ENCODE peak calls at places on chromosomes 7 and 10, in eight cellular contexts. H is fibroblast of pulmonary artery, Z is M059J, N is H7, I is A549, Q is iPS-NIHi11, C is mammary epithelial cell, S is AG09319. L is an unnamed sample.
A peak's percentile ranks its signal among the peaks of the same experiment; 100 is the strongest.

GRCh38 chr10:110522365-110522988 is 24.8 kb downstream of the DUSP5 start:
- DNase-seq in H (peak; percentile 16), Z (peak; percentile 66), N (no peak), I (no peak), Q (no peak), C (peak; percentile 56), S (no peak), L (no peak)

GRCh38 chr7:155214328-155214986 is 83.2 kb upstream of the INSIG1 start:
- DNase-seq in H (no peak), Z (peak; percentile 49), N (peak; percentile 70), I (no peak), Q (no peak), C (peak; percentile 58), S (no peak), L (peak; percentile 45)

GRCh38 chr10:70491614-70492013 is 13.0 kb downstream of the PALD1 start:
- DNase-seq in H (no peak), Z (no peak), N (no peak), I (no peak), Q (no peak), C (no peak), S (no peak), L (no peak)

GRCh38 chr7:32318300-32319018 is 171.7 kb downstream of the LSM5 start:
- DNase-seq in H (no peak), Z (peak; percentile 17), N (no peak), I (no peak), Q (no peak), C (no peak), S (no peak), L (no peak)

GRCh38 chr10:121494296-121494695 is 103.9 kb downstream of the FGFR2 start:
- DNase-seq in H (no peak), Z (no peak), N (no peak), I (no peak), Q (no peak), C (no peak), S (no peak), L (no peak)

GRCh38 chr7:107632466-107632865 is 28.2 kb upstream of the SLC26A4 start:
- DNase-seq in H (no peak), Z (no peak), N (no peak), I (no peak), Q (no peak), C (no peak), S (no peak), L (no peak)

GRCh38 chr10:4527281-4527960 is 298.6 kb upstream of the AKR1E2 start:
- DNase-seq in H (peak; percentile 33), Z (peak; percentile 72), N (no peak), I (no peak), Q (no peak), C (peak; percentile 75), S (no peak), L (no peak)

GRCh38 chr10:62081322-62081945 is 179.9 kb downstream of the ARID5B start:
- DNase-seq in H (peak; percentile 47), Z (no peak), N (no peak), I (no peak), Q (no peak), C (no peak), S (no peak), L (no peak)

GRCh38 chr10:78319371-78319770 is 285.7 kb downstream of the RPS24 start:
- DNase-seq in H (no peak), Z (no peak), N (no peak), I (no peak), Q (no peak), C (no peak), S (no peak), L (no peak)

GRCh38 chr7:134636008-134636449 is 10.6 kb upstream of the BPGM start:
- DNase-seq in H (peak; percentile 31), Z (peak; percentile 36), N (no peak), I (no peak), Q (no peak), C (no peak), S (no peak), L (no peak)

GRCh38 chr7:2288503-2288902 is 25.7 kb downstream of the SNX8 start:
- DNase-seq in H (no peak), Z (no peak), N (peak; percentile 17), I (no peak), Q (no peak), C (no peak), S (no peak), L (no peak)

GRCh38 chr7:74483402-74484336 is 30.0 kb downstream of the GTF2IRD1 start:
- DNase-seq in H (no peak), Z (peak; percentile 95), N (no peak), I (no peak), Q (no peak), C (peak; percentile 39), S (no peak), L (no peak)

GRCh38 chr7:98617051-98617959 is at the start of gene NPTX2:
- DNase-seq in H (peak; percentile 47), Z (no peak), N (peak; percentile 97), I (no peak), Q (peak; percentile 92), C (peak; percentile 6), S (no peak), L (no peak)

GRCh38 chr7:22635349-22635748 is 91.7 kb upstream of the IL6 start:
- DNase-seq in H (no peak), Z (no peak), N (no peak), I (no peak), Q (no peak), C (no peak), S (no peak), L (no peak)

GRCh38 chr7:27640914-27641570 is 21.6 kb downstream of the HIBADH start:
- DNase-seq in H (peak; percentile 84), Z (peak; percentile 93), N (no peak), I (peak; percentile 38), Q (no peak), C (peak; percentile 48), S (no peak), L (peak; percentile 69)

GRCh38 chr7:32536585-32536984 is 41.3 kb downstream of the AVL9 start:
- DNase-seq in H (peak; percentile 66), Z (peak; percentile 93), N (no peak), I (peak; percentile 24), Q (no peak), C (peak; percentile 86), S (peak; percentile 0), L (no peak)

GRCh38 chr10:88982360-88982759 is 8.2 kb upstream of the FAS start:
- DNase-seq in H (no peak), Z (no peak), N (no peak), I (no peak), Q (no peak), C (no peak), S (no peak), L (no peak)

GRCh38 chr7:38506756-38507155 is 124.4 kb downstream of the AMPH start:
- DNase-seq in H (peak; percentile 11), Z (peak; percentile 46), N (no peak), I (no peak), Q (no peak), C (no peak), S (no peak), L (no peak)

GRCh38 chr7:11466517-11467105 is 365.4 kb downstream of the THSD7A start:
- DNase-seq in H (no peak), Z (no peak), N (no peak), I (no peak), Q (no peak), C (no peak), S (no peak), L (no peak)

GRCh38 chr10:114100848-114101741 is 57.4 kb downstream of the ADRB1 start:
- DNase-seq in H (peak; percentile 42), Z (peak; percentile 40), N (peak; percentile 60), I (no peak), Q (peak; percentile 40), C (no peak), S (no peak), L (no peak)

GRCh38 chr10:70902659-70903261 is 14.4 kb upstream of the PCBD1 start:
- DNase-seq in H (no peak), Z (no peak), N (peak; percentile 46), I (peak; percentile 25), Q (peak; percentile 16), C (no peak), S (no peak), L (no peak)

GRCh38 chr10:49735161-49735560 is 27.0 kb downstream of the OGDHL start:
- DNase-seq in H (no peak), Z (no peak), N (peak; percentile 69), I (no peak), Q (no peak), C (no peak), S (no peak), L (no peak)

GRCh38 chr7:20786421-20786778 is 286 bp downstream of the SP8 start:
- DNase-seq in H (no peak), Z (no peak), N (no peak), I (no peak), Q (no peak), C (no peak), S (no peak), L (peak; percentile 14)

GRCh38 chr7:96596120-96596826 is 113.4 kb downstream of the SEM1 start:
- DNase-seq in H (peak; percentile 2), Z (peak; percentile 34), N (no peak), I (no peak), Q (no peak), C (peak; percentile 23), S (no peak), L (peak; percentile 46)

GRCh38 chr7:92400013-92400412 is 47.3 kb upstream of the GATAD1 start:
- DNase-seq in H (no peak), Z (no peak), N (no peak), I (no peak), Q (no peak), C (no peak), S (no peak), L (no peak)

GRCh38 chr10:89523274-89523673 is 12.1 kb downstream of the SLC16A12 start:
- DNase-seq in H (no peak), Z (peak; percentile 43), N (no peak), I (no peak), Q (no peak), C (no peak), S (no peak), L (no peak)

GRCh38 chr10:116238036-116238435 is 35.0 kb downstream of the GFRA1 start:
- DNase-seq in H (no peak), Z (no peak), N (no peak), I (no peak), Q (no peak), C (no peak), S (no peak), L (no peak)